ENCODE peak calls at places on chromosomes 16 and 17, in eight cellular contexts. Z is heart left ventricle; L is HepG2; C is astrocyte; W is tibial artery; V is CD8-positive, alpha-beta T cell; R is left ventricle myocardium inferior; J is SK-N-SH. T is an unnamed sample.
A peak's percentile ranks its signal among the peaks of the same experiment; 100 is the strongest.

GRCh38 chr16:77289331-77289809 is 90.2 kb downstream of the SYCE1L start:
- DNase-seq in W (no peak), J (peak; percentile 15), C (peak; percentile 93), Z (no peak), R (no peak), L (no peak), V (no peak), T (peak; percentile 8)

GRCh38 chr17:82356845-82357355 is 2.1 kb upstream of the TEX19 start:
- DNase-seq in Z (no peak), J (no peak), W (no peak), C (no peak), V (no peak), R (no peak), L (no peak), T (no peak)

GRCh38 chr17:59811209-59811608 is 81.5 kb downstream of the TUBD1 start:
- DNase-seq in Z (no peak), V (no peak), W (no peak), R (no peak), L (no peak), J (no peak), C (peak; percentile 69), T (no peak)

GRCh38 chr16:28300327-28300726 is 8.0 kb downstream of the SBK1 start:
- DNase-seq in R (no peak), L (no peak), Z (no peak), C (no peak), W (no peak), J (no peak), V (no peak), T (no peak)

GRCh38 chr17:20706752-20707372 is 127.3 kb downstream of the CDRT15L2 start:
- DNase-seq in L (no peak), Z (no peak), R (no peak), J (no peak), C (no peak), W (no peak), V (no peak), T (no peak)

GRCh38 chr16:5065368-5065767 is 388 bp downstream of the C16orf89 start:
- DNase-seq in L (no peak), J (no peak), C (no peak), R (no peak), Z (no peak), W (no peak), V (no peak), T (no peak)

GRCh38 chr17:72588961-72589360 is 468.1 kb downstream of the SOX9 start:
- DNase-seq in Z (no peak), V (peak; percentile 13), W (no peak), R (no peak), C (peak; percentile 91), J (no peak), L (peak; percentile 67), T (no peak)

GRCh38 chr17:37259030-37259735 is 116.6 kb upstream of the C17orf78 start:
- DNase-seq in C (peak; percentile 86), R (no peak), V (no peak), Z (no peak), W (no peak), L (no peak), J (no peak), T (no peak)

GRCh38 chr16:89033304-89033703 is 56.3 kb upstream of the CBFA2T3 start:
- DNase-seq in J (no peak), C (no peak), V (no peak), L (no peak), Z (no peak), W (no peak), R (no peak), T (no peak)

GRCh38 chr16:58102665-58103427 is 26.3 kb downstream of the CFAP20 start:
- DNase-seq in J (no peak), R (peak; percentile 50), L (no peak), C (no peak), V (no peak), W (no peak), Z (peak; percentile 56), T (no peak)

GRCh38 chr17:18159551-18160120 is 24.0 kb upstream of the ALKBH5 start:
- DNase-seq in W (no peak), C (no peak), R (no peak), L (no peak), J (no peak), Z (no peak), V (no peak), T (no peak)

GRCh38 chr16:65745-66144 is 6.7 kb downstream of the RHBDF1 start:
- DNase-seq in Z (peak; percentile 81), L (peak; percentile 56), R (peak; percentile 85), W (peak; percentile 87), C (no peak), V (peak; percentile 86), J (peak; percentile 95), T (peak; percentile 76)
- H3K36me3 ChIP-seq in Z (peaks cover 42% of the 10 kb centered on the region), L (no peaks in the 10 kb centered on the region), R (peaks cover 41% of the 10 kb centered on the region), W (peaks cover 44% of the 10 kb centered on the region), C (peaks cover 6% of the 10 kb centered on the region), V (no peaks in the 10 kb centered on the region), J (peaks cover 29% of the 10 kb centered on the region), T (peaks cover 22% of the 10 kb centered on the region)

GRCh38 chr16:1407749-1408148 is 6.8 kb downstream of the UNKL start:
- DNase-seq in W (no peak), J (peak; percentile 53), L (no peak), R (no peak), V (no peak), C (peak; percentile 34), Z (no peak), T (no peak)

GRCh38 chr16:1403733-1404132 is 10.8 kb downstream of the UNKL start:
- DNase-seq in J (no peak), W (no peak), L (no peak), V (no peak), R (no peak), Z (no peak), C (no peak), T (no peak)

GRCh38 chr16:1412847-1413246 is 1.7 kb downstream of the UNKL start:
- DNase-seq in W (no peak), L (no peak), R (no peak), J (no peak), C (no peak), Z (no peak), V (no peak), T (no peak)

GRCh38 chr16:1403036-1403435 is 11.5 kb downstream of the UNKL start:
- DNase-seq in L (no peak), V (no peak), W (no peak), C (no peak), J (no peak), R (no peak), Z (no peak), T (no peak)

DNA sequence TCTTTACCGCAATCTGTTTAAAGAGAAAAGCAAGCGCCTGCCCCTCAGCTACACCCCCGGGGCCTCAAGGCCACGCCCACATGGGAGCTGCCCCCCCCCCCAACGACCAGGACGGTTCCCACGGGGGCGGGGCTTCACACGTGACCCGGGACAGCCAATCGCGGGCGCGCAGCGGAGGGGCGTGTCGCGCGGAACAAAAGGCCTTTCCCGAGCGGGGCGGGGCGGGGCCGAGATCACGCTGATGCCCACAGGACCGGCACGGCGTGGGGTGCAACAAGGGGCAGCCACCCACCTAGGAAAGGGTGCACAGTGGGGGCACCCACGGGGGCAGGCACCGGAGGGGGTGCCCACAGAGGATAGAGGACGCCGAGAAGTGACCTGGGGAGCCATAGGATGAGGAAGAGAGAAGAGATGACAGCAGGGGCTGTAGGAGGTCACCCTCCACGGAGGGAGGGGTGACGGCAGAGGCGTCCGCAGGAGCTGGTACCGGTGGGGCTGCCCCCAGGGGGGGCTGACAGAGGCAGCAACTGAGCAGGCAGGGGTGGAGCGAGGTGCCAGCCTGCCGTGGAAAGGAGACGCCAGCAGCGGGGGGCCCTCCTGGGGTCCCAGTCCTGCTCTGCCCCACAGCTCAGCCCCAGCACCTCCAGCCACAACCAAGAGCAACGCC is 6.2 kb downstream of the UNKL start:
- DNase-seq in R (peak; percentile 96), V (peak; percentile 98), C (peak; percentile 52), Z (peak; percentile 96), W (peak; percentile 95), L (peak; percentile 76), J (peak; percentile 99), T (peak; percentile 89)
- H3K4me3 ChIP-seq in R (peak overlapping the region; percentile 72), V (peak overlapping the region; percentile 62), C (peak overlapping the region; percentile 82), Z (peak overlapping the region; percentile 69), W (peak overlapping the region; percentile 50), L (peak overlapping the region; percentile 72), J (peak overlapping the region; percentile 57), T (peak overlapping the region; percentile 53)

DNA sequence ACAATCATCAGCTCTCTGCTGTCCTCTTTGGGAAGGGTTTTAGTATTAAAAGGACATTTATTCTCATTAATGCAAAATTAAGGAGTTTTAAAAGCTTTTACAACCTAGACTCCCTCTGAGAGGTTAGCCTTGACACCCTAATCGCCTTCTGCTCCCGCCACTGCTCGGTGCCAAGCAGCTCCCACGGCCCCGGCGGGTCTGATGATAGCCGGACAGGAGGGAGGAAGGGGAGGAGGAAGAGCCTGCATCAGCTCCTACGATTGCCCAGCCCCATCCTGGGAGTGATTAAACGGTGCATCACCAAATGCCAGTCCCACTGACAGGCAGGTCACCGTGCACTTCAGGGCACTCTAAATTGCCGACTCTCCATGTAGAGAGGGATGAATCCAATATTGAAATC is 8.3 kb downstream of the SHPK start:
- DNase-seq in W (no peak), C (no peak), L (no peak), J (no peak), Z (no peak), R (no peak), V (no peak), T (no peak)
- H3K36me3 ChIP-seq in W (peaks cover 76% of the 10 kb centered on the region), C (peaks cover 14% of the 10 kb centered on the region), L (peaks cover 74% of the 10 kb centered on the region), J (peaks cover 24% of the 10 kb centered on the region), Z (peaks cover 78% of the 10 kb centered on the region), R (peaks cover 78% of the 10 kb centered on the region), V (peaks cover 25% of the 10 kb centered on the region), T (no peaks in the 10 kb centered on the region)

GRCh38 chr17:2192367-2193028 is 111.1 kb downstream of the SMG6 start:
- DNase-seq in C (peak; percentile 100), R (no peak), V (peak; percentile 74), W (no peak), J (peak; percentile 30), L (no peak), Z (no peak), T (peak; percentile 74)

GRCh38 chr17:2191785-2192184 is 111.8 kb downstream of the SMG6 start:
- DNase-seq in R (no peak), L (no peak), C (no peak), W (no peak), Z (no peak), V (no peak), J (no peak), T (no peak)

GRCh38 chr17:2195729-2196128 is 107.9 kb downstream of the SMG6 start:
- DNase-seq in C (peak; percentile 82), Z (no peak), R (no peak), J (no peak), L (no peak), W (no peak), V (no peak), T (no peak)

GRCh38 chr17:2197271-2197670 is 106.3 kb downstream of the SMG6 start:
- DNase-seq in J (no peak), R (no peak), Z (no peak), L (no peak), V (no peak), C (no peak), W (no peak), T (no peak)

DNA sequence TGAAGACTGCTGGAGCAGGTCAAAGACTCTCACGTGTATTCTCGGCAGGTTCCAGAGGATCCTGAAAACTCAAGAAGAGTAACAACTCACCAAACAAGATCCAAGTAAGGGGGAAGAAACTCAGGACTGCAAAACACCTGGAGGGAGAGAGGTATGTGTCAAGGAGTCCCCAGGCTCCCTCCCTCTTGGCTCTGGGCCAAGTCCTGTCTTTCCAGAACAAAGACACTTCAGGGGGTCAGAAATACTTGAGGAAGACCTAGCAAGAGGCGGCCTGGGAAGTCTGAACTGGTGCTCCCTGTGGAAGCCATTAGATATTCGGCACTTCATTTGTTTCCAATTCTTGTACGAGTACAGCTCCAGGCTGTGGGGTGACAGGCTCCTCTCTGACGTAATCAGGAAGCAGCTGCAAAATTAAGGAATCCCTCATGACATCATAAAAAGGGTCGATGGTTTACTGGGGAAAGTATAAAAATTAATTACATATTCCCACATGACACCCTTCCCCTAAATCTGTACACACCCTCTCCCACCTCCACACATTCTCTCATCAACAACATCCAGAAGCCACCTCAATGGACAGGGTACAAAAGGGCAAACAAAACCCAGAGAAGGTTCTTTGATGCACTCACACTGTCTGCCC is 108.7 kb downstream of the SMG6 start:
- DNase-seq in R (no peak), J (no peak), C (no peak), W (no peak), Z (no peak), L (no peak), V (no peak), T (no peak)
- H3K4me3 ChIP-seq in R (no peak overlapping the region), J (no peak overlapping the region), C (no peak overlapping the region), W (no peak overlapping the region), Z (no peak overlapping the region), L (no peak overlapping the region), V (no peak overlapping the region), T (no peak overlapping the region)

T was measured in MG63.